ENCODE peak calls at places on chromosome 13, in five cellular contexts. S is transverse colon; B is stimulated activated CD8-positive, alpha-beta memory T cell treated with anti-CD3 and anti-CD28 coated beads, Interleukin-7, amount 100 ng/mL, for 1 hour; W is HuH-7.5; V is left ventricle myocardium inferior. Q is an unnamed sample.

GRCh38 chr13:40096357-40096911 is 441.0 kb downstream of the COG6 start:
- DNase-seq in S (no peak), B (peak; percentile 5), W (no peak), V (no peak), Q (no peak)

GRCh38 chr13:50421457-50422130 is 406.4 kb downstream of the KCNRG start:
- DNase-seq in S (no peak), B (no peak), W (no peak), V (no peak), Q (no peak)

GRCh38 chr13:32150794-32151193 is 119.2 kb downstream of the FRY start:
- DNase-seq in S (peak; percentile 33), B (no peak), W (no peak), V (peak; percentile 78), Q (no peak)

GRCh38 chr13:50679321-50679720 is 164.2 kb downstream of the DLEU7 start:
- DNase-seq in S (no peak), B (no peak), W (no peak), V (no peak), Q (no peak)

GRCh38 chr13:31943591-31943990 is 88.0 kb upstream of the FRY start:
- DNase-seq in S (no peak), B (no peak), W (no peak), V (no peak), Q (no peak)

GRCh38 chr13:78680611-78681010 is 21.7 kb upstream of the OBI1 start:
- DNase-seq in S (no peak), B (no peak), W (no peak), V (no peak), Q (no peak)

GRCh38 chr13:35927554-35927953 is 203.6 kb downstream of the DCLK1 start:
- DNase-seq in S (no peak), B (no peak), W (no peak), V (no peak), Q (peak; percentile 72)

GRCh38 chr13:52850396-52851152 is 2.1 kb upstream of the PCDH8 start:
- DNase-seq in S (peak; percentile 73), B (no peak), W (peak; percentile 83), V (peak; percentile 72), Q (peak; percentile 44)

GRCh38 chr13:112469071-112469745 is 93.1 kb downstream of the SPACA7 start:
- DNase-seq in S (no peak), B (no peak), W (no peak), V (no peak), Q (no peak)

GRCh38 chr13:42997381-42997780 is 5.3 kb upstream of the EPSTI1 start:
- DNase-seq in S (no peak), B (no peak), W (no peak), V (no peak), Q (no peak)

GRCh38 chr13:111897178-111897845 is 169.6 kb upstream of the SOX1 start:
- DNase-seq in S (no peak), B (no peak), W (no peak), V (no peak), Q (no peak)

GRCh38 chr13:114298866-114299265 is 15.4 kb upstream of the CHAMP1 start:
- DNase-seq in S (no peak), B (no peak), W (no peak), V (no peak), Q (no peak)